ENCODE peak calls at places on chromosomes 6 and 20, in seven cellular contexts. J, Z, Y, X, M, W and C are unnamed samples.

GRCh38 chr6:151096691-151097090 is 143.1 kb upstream of the AKAP12 start:
- DNase-seq in J (no peak), Z (no peak), Y (no peak), X (no peak), M (no peak), W (no peak), C (no peak)

GRCh38 chr6:137846772-137847313 is 20.2 kb upstream of the TNFAIP3 start:
- DNase-seq in J (no peak), Z (no peak), Y (no peak), X (no peak), M (no peak), W (no peak), C (no peak)

GRCh38 chr6:22250486-22250885 is 46.4 kb downstream of the PRL start:
- DNase-seq in J (no peak), Z (no peak), Y (no peak), X (no peak), M (no peak), W (no peak), C (no peak)

GRCh38 chr20:31707994-31708744 is 14.5 kb downstream of the BCL2L1 start:
- DNase-seq in J (peak; percentile 62), Z (no peak), Y (no peak), X (no peak), M (peak; percentile 68), W (no peak), C (no peak)

GRCh38 chr20:46354207-46354555 is 45.9 kb upstream of the CDH22 start:
- DNase-seq in J (no peak), Z (no peak), Y (no peak), X (no peak), M (no peak), W (no peak), C (no peak)

GRCh38 chr6:16301511-16301910 is 63.1 kb downstream of the GMPR start:
- DNase-seq in J (no peak), Z (peak; percentile 38), Y (no peak), X (no peak), M (no peak), W (no peak), C (no peak)

GRCh38 chr6:130426078-130426726 is 60.4 kb downstream of the TMEM200A start:
- DNase-seq in J (no peak), Z (no peak), Y (no peak), X (no peak), M (no peak), W (peak; percentile 10), C (no peak)

GRCh38 chr6:10838794-10839333 is 525 bp upstream of the MAK start:
- DNase-seq in J (no peak), Z (peak; percentile 85), Y (no peak), X (no peak), M (no peak), W (no peak), C (no peak)

GRCh38 chr6:3220366-3220765 is 7.1 kb downstream of the TUBB2B start:
- DNase-seq in J (no peak), Z (no peak), Y (no peak), X (no peak), M (no peak), W (no peak), C (no peak)

GRCh38 chr6:157770946-157771345 is 52.1 kb upstream of the SNX9 start:
- DNase-seq in J (no peak), Z (no peak), Y (no peak), X (no peak), M (no peak), W (no peak), C (no peak)

GRCh38 chr6:158053377-158054313 is 72.0 kb downstream of the SYNJ2 start:
- DNase-seq in J (no peak), Z (no peak), Y (no peak), X (no peak), M (peak; percentile 22), W (no peak), C (no peak)

GRCh38 chr6:102766946-102767345 is 1373.4 kb downstream of the GRIK2 start:
- DNase-seq in J (no peak), Z (no peak), Y (no peak), X (no peak), M (no peak), W (no peak), C (no peak)

GRCh38 chr6:144321839-144322591 is 36.9 kb downstream of the UTRN start:
- DNase-seq in J (peak; percentile 21), Z (no peak), Y (no peak), X (no peak), M (no peak), W (no peak), C (no peak)

GRCh38 chr20:5395932-5396727 is 79.4 kb upstream of the PROKR2 start:
- DNase-seq in J (no peak), Z (no peak), Y (peak; percentile 57), X (no peak), M (no peak), W (peak; percentile 65), C (no peak)

GRCh38 chr6:43521836-43522235 is 4.9 kb downstream of the POLR1C start:
- DNase-seq in J (no peak), Z (no peak), Y (no peak), X (no peak), M (no peak), W (no peak), C (no peak)

GRCh38 chr20:10733122-10733521 is 59.3 kb upstream of the JAG1 start:
- DNase-seq in J (no peak), Z (no peak), Y (no peak), X (no peak), M (no peak), W (no peak), C (no peak)

GRCh38 chr20:59955131-59955796 is 3.0 kb upstream of the CDH26 start:
- DNase-seq in J (peak; percentile 49), Z (no peak), Y (no peak), X (no peak), M (no peak), W (peak; percentile 12), C (no peak)

GRCh38 chr6:170074907-170075306 is 216.0 kb downstream of the DLL1 start:
- DNase-seq in J (no peak), Z (no peak), Y (no peak), X (no peak), M (peak; percentile 44), W (no peak), C (no peak)

GRCh38 chr6:64520050-64520449 is 884.4 kb downstream of the PHF3 start:
- DNase-seq in J (peak; percentile 30), Z (peak; percentile 5), Y (no peak), X (no peak), M (no peak), W (no peak), C (no peak)

GRCh38 chr20:38260378-38261053 is at the start of gene KIAA1755:
- DNase-seq in J (no peak), Z (no peak), Y (no peak), X (peak; percentile 62), M (peak; percentile 58), W (no peak), C (no peak)

GRCh38 chr20:10665027-10665561 is 8.7 kb downstream of the JAG1 start:
- DNase-seq in J (no peak), Z (no peak), Y (no peak), X (no peak), M (no peak), W (no peak), C (no peak)

GRCh38 chr6:169956580-169956979 is 205.2 kb downstream of the ERMARD start:
- DNase-seq in J (no peak), Z (no peak), Y (no peak), X (no peak), M (no peak), W (no peak), C (no peak)

GRCh38 chr6:52538921-52539354 is 37.9 kb downstream of the TRAM2 start:
- DNase-seq in J (no peak), Z (no peak), Y (no peak), X (no peak), M (no peak), W (no peak), C (no peak)

GRCh38 chr6:144335914-144336313 is 50.8 kb downstream of the UTRN start:
- DNase-seq in J (no peak), Z (no peak), Y (peak; percentile 64), X (no peak), M (no peak), W (peak; percentile 16), C (no peak)

GRCh38 chr6:39568896-39569295 is 156.3 kb downstream of the KIF6 start:
- DNase-seq in J (no peak), Z (no peak), Y (no peak), X (no peak), M (no peak), W (no peak), C (no peak)

GRCh38 chr6:12233693-12234551 is 56.2 kb upstream of the EDN1 start:
- DNase-seq in J (peak; percentile 71), Z (peak; percentile 66), Y (no peak), X (no peak), M (no peak), W (peak; percentile 63), C (no peak)

GRCh38 chr6:16909599-16910360 is 148.5 kb upstream of the ATXN1 start:
- DNase-seq in J (no peak), Z (no peak), Y (no peak), X (no peak), M (no peak), W (no peak), C (no peak)

GRCh38 chr20:13325033-13325432 is 104.0 kb downstream of the ISM1 start:
- DNase-seq in J (peak; percentile 75), Z (no peak), Y (no peak), X (no peak), M (no peak), W (peak; percentile 18), C (no peak)

GRCh38 chr6:131840936-131841583 is 33.2 kb downstream of the ENPP1 start:
- DNase-seq in J (no peak), Z (no peak), Y (no peak), X (no peak), M (no peak), W (no peak), C (no peak)

GRCh38 chr6:44652551-44652950 is 265.0 kb downstream of the CDC5L start:
- DNase-seq in J (no peak), Z (no peak), Y (no peak), X (no peak), M (no peak), W (no peak), C (no peak)

GRCh38 chr6:108622601-108623335 is 62.1 kb downstream of the FOXO3 start:
- DNase-seq in J (peak; percentile 10), Z (no peak), Y (no peak), X (no peak), M (peak; percentile 77), W (no peak), C (no peak)
- TF ChIP-seq POLR2A in J (no peak), Z (no peak), Y (no peak), X (no peak), M (no peak), W (no peak), C (no peak)

GRCh38 chr20:19739351-19739750 is 18.7 kb upstream of the RIN2 start:
- DNase-seq in J (no peak), Z (no peak), Y (no peak), X (no peak), M (no peak), W (no peak), C (no peak)
- H3K4me1 ChIP-seq in J (peaks cover 39% of the 10 kb centered on the region), Z (no peaks in the 10 kb centered on the region), Y (peaks cover 19% of the 10 kb centered on the region), X (peaks cover 4% of the 10 kb centered on the region), M (peaks cover 34% of the 10 kb centered on the region), W (peaks cover 4% of the 10 kb centered on the region), C (peaks cover 18% of the 10 kb centered on the region)

GRCh38 chr6:31971993-31972708 is at the start of gene DXO:
- DNase-seq in J (peak; percentile 98), Z (peak; percentile 94), Y (peak; percentile 99), X (peak; percentile 95), M (peak; percentile 98), W (peak; percentile 98), C (peak; percentile 89)
- TF ChIP-seq POLR2A in J (no peak), Z (peak; percentile 83), Y (peak; percentile 34), X (peak; percentile 76), M (peak; percentile 51), W (no peak), C (peak; percentile 57)

GRCh38 chr6:31009731-31010130 is 543 bp upstream of the MUC22 start:
- DNase-seq in J (no peak), Z (no peak), Y (no peak), X (no peak), M (no peak), W (no peak), C (no peak)
- H3K4me1 ChIP-seq in J (peaks cover 16% of the 10 kb centered on the region), Z (peaks cover 11% of the 10 kb centered on the region), Y (peaks cover 4% of the 10 kb centered on the region), X (no peaks in the 10 kb centered on the region), M (no peaks in the 10 kb centered on the region), W (no peaks in the 10 kb centered on the region), C (peaks cover 39% of the 10 kb centered on the region)